ENCODE peak calls at places on chromosomes 4 and X, in seven cellular contexts. D is heart left ventricle, M is uterus, K is body of pancreas, S is prostate gland, P is GM12891, U is IMR-90. N is an unnamed sample.

GRCh38 chr4:46804781-46805413 is 104.1 kb downstream of the COX7B2 start:
- DNase-seq in D (no peak), M (no peak), K (no peak), S (no peak), P (no peak), U (no peak), N (no peak)

GRCh38 chr4:52611030-52611555 is 48.0 kb downstream of the USP46 start:
- DNase-seq in D (peak; percentile 29), M (no peak), K (no peak), S (no peak), P (no peak), U (no peak), N (no peak)

GRCh38 chr4:42519803-42520417 is 122.6 kb downstream of the SHISA3 start:
- DNase-seq in D (peak; percentile 23), M (peak; percentile 21), K (peak; percentile 47), S (peak; percentile 43), P (no peak), U (peak; percentile 48), N (no peak)

GRCh38 chr4:3286335-3287175 is 6.3 kb upstream of the RGS12 start:
- DNase-seq in D (no peak), M (no peak), K (no peak), S (no peak), P (no peak), U (no peak), N (no peak)

GRCh38 chr4:88002786-88003185 is 4.6 kb upstream of the PKD2 start:
- DNase-seq in D (no peak), M (no peak), K (no peak), S (no peak), P (no peak), U (no peak), N (no peak)

GRCh38 chr4:63700569-63700968 is 708.7 kb downstream of the TECRL start:
- DNase-seq in D (no peak), M (no peak), K (no peak), S (no peak), P (no peak), U (no peak), N (no peak)

GRCh38 chrX:108000751-108001150 is 18.6 kb upstream of the TEX13B start:
- DNase-seq in D (no peak), M (no peak), K (no peak), S (peak; percentile 41), P (no peak), U (no peak), N (no peak)

GRCh38 chrX:21989415-21989814 is 42.7 kb upstream of the PHEX start:
- DNase-seq in D (no peak), M (no peak), K (no peak), S (no peak), P (no peak), U (no peak), N (no peak)

GRCh38 chrX:153245288-153245731 is 66.2 kb downstream of the MAGEA1 start:
- DNase-seq in D (no peak), M (no peak), K (no peak), S (no peak), P (no peak), U (no peak), N (peak; percentile 6)

GRCh38 chrX:55143621-55144020 is 54.8 kb downstream of the PAGE2 start:
- DNase-seq in D (no peak), M (no peak), K (no peak), S (no peak), P (no peak), U (no peak), N (no peak)

GRCh38 chr4:140876597-140877364 is 120.6 kb upstream of the TBC1D9 start:
- DNase-seq in D (no peak), M (no peak), K (no peak), S (no peak), P (no peak), U (peak; percentile 66), N (no peak)

GRCh38 chr4:114281561-114281960 is 302.1 kb upstream of the ARSJ start:
- DNase-seq in D (no peak), M (no peak), K (no peak), S (no peak), P (no peak), U (peak; percentile 91), N (no peak)

GRCh38 chr4:81913427-81913878 is 441.7 kb upstream of the RASGEF1B start:
- DNase-seq in D (peak; percentile 23), M (no peak), K (peak; percentile 63), S (peak; percentile 6), P (peak; percentile 8), U (peak; percentile 31), N (peak; percentile 18)

GRCh38 chrX:1554469-1555210 is 17.7 kb upstream of the P2RY8 start:
- DNase-seq in D (no peak), M (no peak), K (no peak), S (no peak), P (no peak), U (no peak), N (no peak)

GRCh38 chr4:39655206-39655605 is 16.5 kb upstream of the SMIM14 start:
- DNase-seq in D (no peak), M (no peak), K (no peak), S (no peak), P (no peak), U (peak; percentile 44), N (no peak)

GRCh38 chr4:8656711-8657380 is 64.3 kb downstream of the CPZ start:
- DNase-seq in D (no peak), M (no peak), K (no peak), S (no peak), P (no peak), U (no peak), N (no peak)

GRCh38 chrX:1463581-1464281 is 11.0 kb upstream of the ASMTL start:
- DNase-seq in D (peak; percentile 3), M (no peak), K (no peak), S (no peak), P (no peak), U (no peak), N (no peak)

DNA sequence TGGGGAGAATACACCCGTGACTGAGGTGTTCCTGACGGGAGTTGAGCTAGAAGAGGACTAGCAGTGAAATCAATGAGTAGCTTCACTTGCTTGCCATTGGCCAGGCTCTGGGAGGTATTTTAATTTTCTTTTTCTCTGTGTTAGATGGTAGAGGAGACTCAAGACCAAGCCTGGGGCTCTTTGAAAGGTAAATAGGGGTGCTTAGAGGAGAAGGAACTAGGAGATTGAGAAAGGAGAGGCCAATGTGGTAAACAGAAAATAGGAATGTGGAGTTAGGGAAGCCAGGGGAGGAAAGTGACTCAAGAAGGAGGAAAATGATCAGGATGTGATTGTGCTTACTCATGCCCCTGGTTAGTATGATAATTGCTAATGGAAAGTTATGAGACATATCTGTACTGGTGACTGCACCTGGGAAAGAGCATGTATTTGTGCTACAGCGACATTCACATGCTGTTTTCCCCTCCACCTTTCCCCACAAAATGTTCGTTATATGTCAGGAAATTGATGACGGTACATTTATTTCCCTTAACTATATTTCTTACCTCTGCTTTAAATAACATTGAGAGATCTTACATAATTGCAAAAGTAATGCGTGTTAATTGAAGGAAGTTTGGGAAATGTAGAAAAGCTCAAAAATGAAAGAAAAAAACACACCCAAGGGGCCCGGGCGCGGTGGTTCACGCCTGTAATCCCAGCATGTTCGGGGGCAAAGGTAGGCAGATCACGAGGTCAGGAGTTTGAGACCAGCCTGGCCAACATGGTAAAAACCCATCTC is 16.9 kb upstream of the LRBA start:
- DNase-seq in D (no peak), M (no peak), K (no peak), S (no peak), P (no peak), U (peak; percentile 71), N (peak; percentile 51)
- TF ChIP-seq POLR2A in D (no peak), M (no peak), K (no peak), S (no peak), P (no peak), U (no peak), N (no peak)

DNA sequence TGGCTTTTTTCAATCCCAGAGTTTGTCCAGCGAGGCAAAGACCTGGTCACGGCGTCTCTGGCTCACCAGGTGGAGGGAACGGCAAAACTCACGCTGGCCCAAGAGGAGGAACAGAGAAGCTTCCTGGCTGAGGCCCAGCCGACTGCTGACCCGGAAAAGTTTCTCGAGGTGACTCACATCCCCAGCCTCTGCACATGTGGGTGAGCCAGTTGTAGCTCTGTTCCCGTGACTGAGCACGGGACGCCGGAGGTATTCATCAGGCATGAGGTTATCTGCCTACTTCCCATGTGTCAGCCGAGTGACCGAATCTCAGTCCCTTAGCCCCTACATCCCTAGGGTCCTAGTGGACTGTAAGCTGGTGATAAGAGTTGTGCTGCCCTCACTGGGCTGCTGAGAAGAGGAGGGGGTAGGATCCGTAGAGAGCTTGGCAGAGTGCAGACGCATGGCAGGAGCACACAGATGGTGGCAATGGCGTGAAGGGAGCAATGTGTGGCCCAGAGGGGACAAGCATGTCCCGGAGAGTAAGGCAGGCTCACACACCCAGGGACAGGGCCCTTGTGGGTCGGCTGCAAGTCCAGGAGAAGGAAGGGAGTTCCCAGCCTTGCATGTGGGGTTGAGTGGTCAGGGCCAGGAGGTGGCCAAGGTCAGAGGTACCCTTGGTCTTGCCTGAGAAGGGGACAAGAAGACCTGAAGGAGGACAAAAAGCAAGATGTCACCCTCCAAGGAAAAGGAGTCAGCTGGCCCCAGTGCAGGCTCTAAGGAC is 42.9 kb downstream of the EVC start:
- DNase-seq in D (no peak), M (no peak), K (no peak), S (no peak), P (no peak), U (peak; percentile 97), N (peak; percentile 30)
- TF ChIP-seq POLR2A in D (no peak), M (no peak), K (no peak), S (no peak), P (no peak), U (no peak), N (no peak)

GRCh38 chr4:56435748-56436442 is at the start of gene PAICS:
- DNase-seq in D (peak; percentile 93), M (peak; percentile 90), K (peak; percentile 94), S (peak; percentile 91), P (peak; percentile 72), U (peak; percentile 92), N (peak; percentile 53)
- TF ChIP-seq POLR2A in D (no peak), M (peak; percentile 30), K (peak; percentile 36), S (peak; percentile 41), P (peak; percentile 66), U (peak; percentile 82), N (peak; percentile 70)

GRCh38 chr4:183698909-183699308 is 39.8 kb downstream of the TRAPPC11 start:
- DNase-seq in D (no peak), M (no peak), K (no peak), S (no peak), P (no peak), U (no peak), N (no peak)
- TF ChIP-seq POLR2A in D (no peak), M (no peak), K (no peak), S (no peak), P (no peak), U (no peak), N (no peak)

GRCh38 chr4:986949-987688 is at the start of gene IDUA:
- DNase-seq in D (peak; percentile 85), M (peak; percentile 71), K (peak; percentile 77), S (peak; percentile 74), P (peak; percentile 91), U (peak; percentile 53), N (peak; percentile 88)
- TF ChIP-seq POLR2A in D (no peak), M (no peak), K (no peak), S (no peak), P (no peak), U (peak; percentile 6), N (peak; percentile 29)

N was measured in H54.